ENCODE peak calls at places on chromosome 5, in ten cellular contexts. O, A, Q, J, F, Z, X, C, P and E are unnamed samples.

GRCh38 chr5:45038366-45038987 is 229.7 kb downstream of the MRPS30 start:
- DNase-seq in A (peak), Z (peak), J (no peak), P (no peak), C (no peak), O (peak), F (no peak), Q (no peak), X (no peak), E (no peak)

GRCh38 chr5:147410496-147411395 is 99.1 kb downstream of the DPYSL3 start:
- DNase-seq in A (peak), P (no peak), Q (peak), X (no peak), F (no peak), O (no peak), Z (no peak), J (no peak), C (no peak), E (no peak)

GRCh38 chr5:73895471-73895870 is 269.5 kb downstream of the ARHGEF28 start:
- DNase-seq in A (no peak), X (no peak), J (no peak), O (no peak), F (no peak), C (no peak), P (no peak), Z (no peak), Q (no peak), E (no peak)

GRCh38 chr5:14599717-14600116 is 18.1 kb downstream of the OTULINL start:
- DNase-seq in O (no peak), C (no peak), J (no peak), F (no peak), Q (no peak), Z (no peak), X (no peak), A (no peak), P (no peak), E (no peak)

GRCh38 chr5:82174128-82174918 is 103.8 kb downstream of the RPS23 start:
- DNase-seq in F (peak), C (peak), X (peak), P (peak), O (peak), Z (peak), J (peak), Q (peak), A (peak), E (peak)

GRCh38 chr5:98330871-98331270 is 442.6 kb upstream of the RGMB start:
- DNase-seq in A (no peak), X (no peak), O (no peak), Z (no peak), J (no peak), P (no peak), C (no peak), F (no peak), Q (no peak), E (no peak)

GRCh38 chr5:142296914-142297417 is 27.9 kb downstream of the SPRY4 start:
- DNase-seq in Q (no peak), A (peak), Z (no peak), F (no peak), X (no peak), P (no peak), J (peak), O (no peak), C (peak), E (no peak)

GRCh38 chr5:89755024-89755423 is 654.5 kb downstream of the CETN3 start:
- DNase-seq in X (no peak), O (no peak), J (no peak), A (no peak), F (no peak), C (no peak), P (no peak), Q (no peak), Z (no peak), E (no peak)

GRCh38 chr5:141821430-141821925 is 56.7 kb downstream of the PCDH1 start:
- DNase-seq in J (no peak), C (peak), F (no peak), Z (peak), Q (no peak), X (no peak), A (peak), O (no peak), P (no peak), E (no peak)

GRCh38 chr5:159099049-159099760 is 511 bp downstream of the EBF1 start:
- DNase-seq in X (peak), Q (peak), P (no peak), C (peak), O (peak), F (no peak), Z (peak), A (peak), J (peak), E (no peak)